ENCODE peak calls at places on chromosomes 5 and 9, in ten cellular contexts. A, P, L, I, W, D, S, N, T and E are unnamed samples.

GRCh38 chr5:175386526-175386925 is 57.5 kb downstream of the DRD1 start:
- DNase-seq in A (no peak), P (no peak), L (no peak), I (no peak), W (no peak), D (no peak), S (no peak), N (no peak), T (no peak), E (no peak)

GRCh38 chr5:140926903-140927573 is 939 bp downstream of the PCDHAC1 start:
- DNase-seq in A (peak; percentile 2), P (no peak), L (no peak), I (no peak), W (no peak), D (no peak), S (peak; percentile 13), N (no peak), T (peak; percentile 30), E (no peak)

GRCh38 chr5:124816381-124816780 is 69.9 kb upstream of the ZNF608 start:
- DNase-seq in A (no peak), P (no peak), L (no peak), I (no peak), W (no peak), D (no peak), S (no peak), N (no peak), T (no peak), E (no peak)

GRCh38 chr9:89658931-89659330 is 54.1 kb downstream of the GADD45G start:
- DNase-seq in A (no peak), P (peak; percentile 84), L (no peak), I (no peak), W (no peak), D (no peak), S (no peak), N (no peak), T (no peak), E (peak; percentile 69)

GRCh38 chr5:75509956-75510355 is 1.5 kb downstream of the CERT1 start:
- DNase-seq in A (peak; percentile 33), P (no peak), L (no peak), I (peak; percentile 60), W (peak; percentile 12), D (no peak), S (no peak), N (no peak), T (no peak), E (no peak)

GRCh38 chr5:86070719-86071118 is 547.0 kb upstream of the COX7C start:
- DNase-seq in A (no peak), P (no peak), L (no peak), I (no peak), W (peak; percentile 12), D (no peak), S (no peak), N (no peak), T (no peak), E (no peak)

GRCh38 chr9:16154570-16155078 is 601.8 kb downstream of the CCDC171 start:
- DNase-seq in A (peak; percentile 27), P (peak; percentile 43), L (peak; percentile 51), I (no peak), W (no peak), D (peak; percentile 41), S (no peak), N (no peak), T (peak; percentile 42), E (peak; percentile 32)

GRCh38 chr9:110143969-110144545 is 63.9 kb downstream of the C9orf152 start:
- DNase-seq in A (no peak), P (peak; percentile 31), L (no peak), I (no peak), W (no peak), D (no peak), S (no peak), N (no peak), T (no peak), E (no peak)

GRCh38 chr9:89418112-89418872 is 79.6 kb downstream of the SEMA4D start:
- DNase-seq in A (no peak), P (no peak), L (no peak), I (no peak), W (no peak), D (no peak), S (no peak), N (no peak), T (no peak), E (no peak)

GRCh38 chr9:23674016-23674585 is 151.9 kb downstream of the ELAVL2 start:
- DNase-seq in A (no peak), P (no peak), L (no peak), I (no peak), W (no peak), D (no peak), S (no peak), N (no peak), T (no peak), E (no peak)

GRCh38 chr5:72525816-72526215 is 18.6 kb upstream of the ZNF366 start:
- DNase-seq in A (peak; percentile 14), P (no peak), L (no peak), I (peak; percentile 77), W (no peak), D (no peak), S (no peak), N (no peak), T (no peak), E (no peak)

GRCh38 chr9:122931851-122932199 is 513 bp upstream of the ZBTB26 start:
- DNase-seq in A (no peak), P (no peak), L (no peak), I (peak; percentile 43), W (no peak), D (no peak), S (no peak), N (no peak), T (no peak), E (no peak)
- TF ChIP-seq POLR2A in A (no peak), P (no peak), L (no peak), I (no peak), W (no peak), D (no peak), S (no peak), N (no peak), T (no peak), E (no peak)

GRCh38 chr9:120933310-120934044 is 6.9 kb upstream of the TRAF1 start:
- DNase-seq in A (no peak), P (no peak), L (no peak), I (no peak), W (no peak), D (no peak), S (no peak), N (no peak), T (no peak), E (no peak)
- H3K4me1 ChIP-seq in A (peaks cover 38% of the 10 kb centered on the region), P (peaks cover 30% of the 10 kb centered on the region), L (peaks cover 63% of the 10 kb centered on the region), I (peaks cover 40% of the 10 kb centered on the region), W (peaks cover 28% of the 10 kb centered on the region), D (peaks cover 38% of the 10 kb centered on the region), S (peaks cover 15% of the 10 kb centered on the region), N (peaks cover 78% of the 10 kb centered on the region), T (peaks cover 35% of the 10 kb centered on the region), E (peaks cover 69% of the 10 kb centered on the region)

DNA sequence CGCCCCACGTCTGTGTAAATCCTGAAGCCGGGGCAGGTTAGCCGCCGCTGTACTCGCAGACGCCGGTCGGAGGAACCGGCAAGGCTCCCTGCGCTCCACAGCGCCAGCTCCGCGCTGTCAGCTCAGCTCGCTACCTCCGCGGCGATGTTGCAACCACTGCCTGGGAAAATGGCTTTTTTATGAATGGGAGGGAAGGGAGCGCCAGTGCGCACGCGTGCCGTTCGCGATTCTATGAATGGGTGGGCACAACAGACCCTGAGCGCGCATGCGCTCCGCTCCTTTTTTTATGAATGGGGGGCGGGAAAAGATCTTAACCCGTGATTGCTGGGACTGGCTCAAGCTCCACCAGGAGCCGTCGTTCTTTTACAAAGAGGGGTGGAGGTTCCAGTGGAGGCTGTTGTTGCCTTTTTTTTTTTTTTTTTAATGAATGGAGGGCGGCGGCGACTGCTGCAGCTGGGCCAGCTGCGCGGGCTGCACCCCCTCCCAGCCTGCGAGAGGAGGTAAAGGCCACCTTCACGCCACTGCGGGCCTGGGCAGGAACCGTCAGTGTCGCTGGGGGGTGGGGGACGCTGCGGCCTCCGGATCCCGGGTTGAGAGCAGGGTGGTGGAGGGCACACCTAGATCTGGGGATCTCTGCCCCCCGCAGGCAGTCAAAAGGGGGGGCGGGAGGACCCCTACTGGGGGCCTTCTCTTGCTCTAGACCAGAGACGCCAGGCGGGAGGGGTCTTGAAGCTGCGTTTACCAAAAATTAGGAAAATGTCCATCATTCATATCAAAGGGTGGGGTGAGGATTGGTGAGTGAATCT is at the start of gene SPRY4:
- DNase-seq in A (peak; percentile 97), P (peak; percentile 91), L (peak; percentile 95), I (peak; percentile 98), W (peak; percentile 97), D (peak; percentile 88), S (peak; percentile 92), N (peak; percentile 93), T (peak; percentile 87), E (peak; percentile 89)
- TF ChIP-seq POLR2A in A (peak; percentile 98), P (peak; percentile 90), L (peak; percentile 14), I (peak; percentile 98), W (peak; percentile 93), D (peak; percentile 58), S (peak; percentile 85), N (peak; percentile 33), T (peak; percentile 80), E (no peak)

GRCh38 chr9:121816845-121817450 is 165.5 kb downstream of the DAB2IP start:
- DNase-seq in A (no peak), P (no peak), L (no peak), I (no peak), W (no peak), D (no peak), S (no peak), N (no peak), T (no peak), E (no peak)
- H3K4me1 ChIP-seq in A (no peaks in the 10 kb centered on the region), P (no peaks in the 10 kb centered on the region), L (no peaks in the 10 kb centered on the region), I (peaks cover 3% of the 10 kb centered on the region), W (no peaks in the 10 kb centered on the region), D (peaks cover 5% of the 10 kb centered on the region), S (peaks cover 5% of the 10 kb centered on the region), N (no peaks in the 10 kb centered on the region), T (no peaks in the 10 kb centered on the region), E (no peaks in the 10 kb centered on the region)

GRCh38 chr9:35756743-35757526 is 2.9 kb upstream of the MSMP start:
- DNase-seq in A (peak; percentile 86), P (peak; percentile 79), L (peak; percentile 81), I (no peak), W (peak; percentile 62), D (peak; percentile 74), S (peak; percentile 73), N (peak; percentile 79), T (peak; percentile 81), E (peak; percentile 74)
- TF ChIP-seq POLR2A in A (peak; percentile 19), P (peak; percentile 66), L (no peak), I (no peak), W (no peak), D (no peak), S (peak; percentile 25), N (no peak), T (peak; percentile 65), E (no peak)